ENCODE peak calls at places on chromosome 12, in four cellular contexts. L is K562, U is GM12878, E is HCT116. A is an unnamed sample.

GRCh38 chr12:53066594-53066978 is 12.6 kb downstream of the SPRYD3 start:
- DNase-seq in U (no peak), L (no peak), E (no peak), A (no peak)

GRCh38 chr12:30694971-30695326 is 720 bp downstream of the IPO8 start:
- DNase-seq in L (peak; percentile 19), U (no peak), E (peak; percentile 21), A (peak; percentile 15)

GRCh38 chr12:131559517-131560516 is 151.1 kb upstream of the SFSWAP start:
- DNase-seq in E (peak; percentile 26), U (no peak), L (peak; percentile 25), A (no peak)

GRCh38 chr12:47360771-47361388 is 281.1 kb upstream of the AMIGO2 start:
- DNase-seq in E (no peak), U (no peak), L (peak; percentile 44), A (peak; percentile 80)

GRCh38 chr12:2003676-2004112 is 563 bp downstream of the DCP1B start:
- DNase-seq in L (no peak), E (no peak), U (no peak), A (no peak)

GRCh38 chr12:90908465-90908864 is 46.5 kb downstream of the CCER1 start:
- DNase-seq in L (no peak), E (no peak), U (no peak), A (no peak)

GRCh38 chr12:82874935-82875334 is 188.2 kb downstream of the TMTC2 start:
- DNase-seq in E (no peak), U (no peak), L (no peak), A (no peak)

GRCh38 chr12:116241157-116241772 is 36.2 kb downstream of the MED13L start:
- DNase-seq in E (no peak), U (no peak), L (no peak), A (no peak)

GRCh38 chr12:89163918-89164317 is 188.4 kb downstream of the DUSP6 start:
- DNase-seq in L (no peak), E (no peak), U (no peak), A (no peak)

GRCh38 chr12:41419151-41419893 is 231.2 kb downstream of the PDZRN4 start:
- DNase-seq in L (no peak), U (no peak), E (no peak), A (no peak)

GRCh38 chr12:53052419-53053222 is 2.8 kb downstream of the TNS2 start:
- DNase-seq in U (no peak), E (no peak), L (no peak), A (no peak)

GRCh38 chr12:4987076-4987775 is 56.5 kb upstream of the KCNA5 start:
- DNase-seq in E (no peak), L (no peak), U (no peak), A (no peak)

GRCh38 chr12:120437735-120438494 is at the start of gene COX6A1:
- DNase-seq in U (peak; percentile 99), E (peak; percentile 99), L (peak; percentile 98), A (peak; percentile 99)

GRCh38 chr12:120444676-120445075 is 1.5 kb downstream of the TRIAP1 start:
- DNase-seq in L (no peak), E (no peak), U (no peak), A (no peak)

GRCh38 chr12:120438495-120439198 is 734 bp downstream of the COX6A1 start:
- DNase-seq in U (no peak), E (no peak), L (no peak), A (no peak)

GRCh38 chr12:120439646-120440247 is 1.8 kb downstream of the COX6A1 start:
- DNase-seq in L (peak; percentile 87), E (peak; percentile 59), U (peak; percentile 23), A (peak; percentile 77)
- H3K4me2 ChIP-seq in L (peak overlapping the region; percentile 99), E (peak overlapping the region; percentile 83), U (peak overlapping the region; percentile 70), A (peak overlapping the region; percentile 96)

GRCh38 chr12:114396869-114397719 is 8.8 kb downstream of the TBX5 start:
- DNase-seq in L (no peak), U (no peak), E (no peak), A (no peak)
- TF ChIP-seq EZH2 in L (no peak), U (no peak), E (no peak), A (no peak)

DNA sequence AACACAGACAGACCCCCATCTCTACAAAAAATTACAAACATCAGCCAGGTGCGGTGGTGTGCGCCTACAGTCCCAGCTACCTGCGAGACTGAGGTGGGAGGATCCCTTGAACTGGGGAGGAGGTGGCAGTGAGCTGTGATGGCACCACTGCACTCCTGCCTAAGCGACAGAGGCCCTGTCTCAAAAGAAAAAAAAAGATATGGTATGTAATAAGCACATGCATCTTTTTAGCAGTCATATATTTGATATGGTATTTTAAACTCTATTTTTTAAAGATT is 7.2 kb downstream of the SLC15A4 start:
- DNase-seq in L (no peak), E (no peak), U (no peak), A (no peak)
- H3K4me1 ChIP-seq in L (peaks cover 5% of the 10 kb centered on the region), E (no peaks in the 10 kb centered on the region), U (peaks cover 76% of the 10 kb centered on the region), A (peaks cover 39% of the 10 kb centered on the region)

GRCh38 chr12:124370384-124370783 is 75.5 kb downstream of the RFLNA start:
- DNase-seq in U (no peak), E (no peak), L (no peak), A (no peak)
- H3K4me2 ChIP-seq in U (no peak overlapping the region), E (no peak overlapping the region), L (no peak overlapping the region), A (no peak overlapping the region)

DNA sequence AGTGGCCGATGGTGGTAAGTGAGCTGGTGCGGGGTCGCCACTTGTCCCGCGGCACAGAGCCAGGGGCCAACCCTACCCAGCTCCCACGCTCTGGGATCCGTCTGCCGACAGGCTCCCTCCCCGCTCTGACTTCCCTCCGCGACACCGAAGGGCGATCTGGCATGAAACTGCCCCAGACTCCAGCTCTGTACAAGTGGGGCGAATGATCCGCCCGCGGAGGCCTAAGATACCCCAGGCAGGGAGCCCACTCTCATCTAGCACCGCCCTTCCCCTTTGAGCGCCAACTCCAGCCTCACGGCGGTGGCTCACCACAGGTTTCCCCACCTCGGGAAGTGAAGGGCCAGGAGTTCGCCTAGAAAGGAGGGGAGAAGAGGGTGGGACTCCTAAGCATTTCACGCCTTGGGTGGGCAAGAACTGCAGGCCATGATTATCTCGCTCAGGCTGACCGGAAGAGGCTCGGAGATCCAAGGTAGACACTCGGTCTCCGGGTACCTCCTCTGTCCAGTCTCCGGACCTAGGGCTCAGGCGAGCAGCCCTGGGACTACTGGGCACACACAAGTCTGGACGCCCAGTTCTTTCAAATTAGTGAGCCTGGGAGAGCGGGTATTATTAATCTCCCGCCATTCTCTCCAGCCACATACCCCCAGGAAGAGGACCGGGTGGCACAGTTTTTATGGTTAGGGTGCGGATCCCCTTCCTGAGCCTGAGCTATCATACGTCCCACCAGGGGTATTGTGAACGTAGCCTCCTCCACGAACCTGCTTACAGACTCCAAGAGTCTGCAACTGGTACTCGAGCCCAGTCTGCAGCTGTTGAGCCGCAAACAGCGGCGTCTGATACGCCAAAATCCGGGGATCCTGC is 849 bp downstream of the WNT1 start:
- DNase-seq in E (no peak), L (no peak), U (no peak), A (no peak)
- TF ChIP-seq EZH2 in E (no peak), L (no peak), U (no peak), A (no peak)